ENCODE peak calls at places on chromosomes 2 and 18, in six cellular contexts. J, G, W, C, H and K are unnamed samples.

GRCh38 chr2:60100034-60100433 is 453.4 kb downstream of the BCL11A start:
- DNase-seq in J (no peak), G (no peak), W (no peak), C (no peak), H (no peak), K (no peak)

GRCh38 chr2:166458682-166459081 is 35.4 kb downstream of the SCN7A start:
- DNase-seq in J (no peak), G (no peak), W (no peak), C (no peak), H (no peak), K (no peak)

GRCh38 chr18:13496691-13497281 is 229.6 kb downstream of the FAM210A start:
- DNase-seq in J (no peak), G (peak; percentile 27), W (no peak), C (no peak), H (no peak), K (no peak)

GRCh38 chr18:7394041-7394440 is 163.2 kb downstream of the LRRC30 start:
- DNase-seq in J (no peak), G (no peak), W (no peak), C (no peak), H (no peak), K (no peak)

GRCh38 chr2:167430447-167430846 is 542.2 kb downstream of the XIRP2 start:
- DNase-seq in J (no peak), G (no peak), W (no peak), C (no peak), H (no peak), K (no peak)

GRCh38 chr2:188452084-188452483 is 160.4 kb downstream of the GULP1 start:
- DNase-seq in J (no peak), G (peak; percentile 32), W (no peak), C (no peak), H (no peak), K (no peak)

GRCh38 chr2:233061007-233061590 is 957 bp downstream of the INPP5D start:
- DNase-seq in J (no peak), G (no peak), W (no peak), C (peak; percentile 52), H (peak; percentile 55), K (peak; percentile 25)

GRCh38 chr18:78363556-78363955 is 616.1 kb upstream of the SALL3 start:
- DNase-seq in J (no peak), G (no peak), W (no peak), C (no peak), H (no peak), K (no peak)

GRCh38 chr18:10261315-10262276 is 192.8 kb upstream of the APCDD1 start:
- DNase-seq in J (no peak), G (peak; percentile 27), W (no peak), C (no peak), H (no peak), K (no peak)

GRCh38 chr2:142031656-142032055 is 99.2 kb downstream of the LRP1B start:
- DNase-seq in J (no peak), G (no peak), W (no peak), C (no peak), H (no peak), K (no peak)

GRCh38 chr2:172358784-172359556 is 68.4 kb upstream of the ITGA6 start:
- DNase-seq in J (no peak), G (peak; percentile 36), W (no peak), C (no peak), H (no peak), K (no peak)

GRCh38 chr2:206642075-206643025 is at the start of gene FAM237A:
- DNase-seq in J (peak; percentile 89), G (peak; percentile 53), W (peak; percentile 94), C (peak; percentile 40), H (peak; percentile 62), K (peak; percentile 25)

GRCh38 chr18:46002934-46003333 is 35.8 kb upstream of the EPG5 start:
- DNase-seq in J (no peak), G (no peak), W (no peak), C (no peak), H (no peak), K (no peak)

GRCh38 chr2:231640229-231640628 is 47.6 kb downstream of the TEX44 start:
- DNase-seq in J (no peak), G (no peak), W (no peak), C (no peak), H (no peak), K (no peak)

GRCh38 chr18:27214831-27215230 is 29.7 kb upstream of the CHST9 start:
- DNase-seq in J (no peak), G (no peak), W (no peak), C (no peak), H (no peak), K (no peak)

GRCh38 chr18:42578781-42579180 is 536.7 kb downstream of the RIT2 start:
- DNase-seq in J (no peak), G (peak; percentile 87), W (no peak), C (no peak), H (no peak), K (no peak)

GRCh38 chr18:36083729-36084128 is 16.4 kb upstream of the RPRD1A start:
- DNase-seq in J (no peak), G (no peak), W (no peak), C (no peak), H (no peak), K (peak; percentile 24)

GRCh38 chr2:73107211-73107926 is 5.4 kb downstream of the RAB11FIP5 start:
- DNase-seq in J (no peak), G (no peak), W (no peak), C (peak; percentile 73), H (no peak), K (peak; percentile 16)

GRCh38 chr2:155747531-155747930 is 585.0 kb downstream of the NR4A2 start:
- DNase-seq in J (no peak), G (no peak), W (no peak), C (no peak), H (no peak), K (no peak)

GRCh38 chr2:73020657-73021370 is 50.7 kb downstream of the SFXN5 start:
- DNase-seq in J (no peak), G (peak; percentile 76), W (no peak), C (no peak), H (no peak), K (no peak)

GRCh38 chr2:220887271-220887870 is 684.7 kb downstream of the EPHA4 start:
- DNase-seq in J (peak; percentile 48), G (peak; percentile 81), W (peak; percentile 29), C (no peak), H (no peak), K (no peak)

GRCh38 chr2:136572335-136572734 is 193.0 kb upstream of the THSD7B start:
- DNase-seq in J (no peak), G (no peak), W (no peak), C (peak; percentile 68), H (no peak), K (no peak)

GRCh38 chr2:223051580-223052375 is at the start of gene KCNE4:
- DNase-seq in J (peak; percentile 17), G (peak; percentile 52), W (peak; percentile 27), C (no peak), H (no peak), K (no peak)

GRCh38 chr2:205734436-205734835 is 52.1 kb downstream of the NRP2 start:
- DNase-seq in J (peak; percentile 64), G (peak; percentile 90), W (peak; percentile 73), C (no peak), H (no peak), K (no peak)

GRCh38 chr2:134718956-134719814 is at the start of gene TMEM163:
- DNase-seq in J (peak; percentile 81), G (no peak), W (peak; percentile 70), C (no peak), H (peak; percentile 81), K (peak; percentile 43)

GRCh38 chr2:134718095-134718955 is 475 bp downstream of the TMEM163 start:
- DNase-seq in J (peak; percentile 70), G (peak; percentile 13), W (peak; percentile 63), C (peak; percentile 69), H (peak; percentile 78), K (no peak)

GRCh38 chr2:134716716-134717585 is 1.8 kb downstream of the TMEM163 start:
- DNase-seq in J (no peak), G (no peak), W (no peak), C (no peak), H (no peak), K (no peak)

GRCh38 chr2:134715932-134716643 is 2.7 kb downstream of the TMEM163 start:
- DNase-seq in J (no peak), G (no peak), W (peak; percentile 43), C (no peak), H (no peak), K (no peak)

DNA sequence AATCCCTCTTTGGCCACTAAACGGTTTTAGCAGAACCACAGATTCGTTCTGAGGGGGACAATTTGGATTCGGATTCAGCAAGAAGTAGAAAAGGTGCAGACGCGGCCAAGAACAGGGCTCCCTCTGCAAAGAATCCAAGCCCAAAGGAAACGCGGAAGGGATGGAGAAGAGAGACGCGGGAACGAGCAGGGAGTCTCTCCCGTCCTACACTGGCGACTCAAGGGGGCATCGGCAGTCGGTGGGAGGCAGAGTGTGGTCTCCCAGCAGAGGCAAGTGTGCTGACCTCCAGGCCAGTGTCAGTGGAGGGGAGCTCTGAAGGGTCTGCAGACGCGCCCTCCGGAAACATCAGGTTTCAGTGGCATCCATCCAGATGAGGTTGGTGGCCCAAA is 1.1 kb downstream of the TMEM163 start:
- DNase-seq in J (peak; percentile 47), G (no peak), W (peak; percentile 57), C (no peak), H (no peak), K (no peak)
- H3K27me3 ChIP-seq in J (peaks cover 89% of the 10 kb centered on the region), G (peaks cover 40% of the 10 kb centered on the region), W (peaks cover 67% of the 10 kb centered on the region), C (peaks cover 66% of the 10 kb centered on the region), H (peaks cover 41% of the 10 kb centered on the region), K (peaks cover 10% of the 10 kb centered on the region)

GRCh38 chr2:98233941-98234340 is 112.3 kb upstream of the CNGA3 start:
- DNase-seq in J (no peak), G (no peak), W (no peak), C (no peak), H (no peak), K (no peak)
- H3K4me1 ChIP-seq in J (no peaks in the 10 kb centered on the region), G (no peaks in the 10 kb centered on the region), W (no peaks in the 10 kb centered on the region), C (peaks cover 6% of the 10 kb centered on the region), H (no peaks in the 10 kb centered on the region), K (no peaks in the 10 kb centered on the region)

DNA sequence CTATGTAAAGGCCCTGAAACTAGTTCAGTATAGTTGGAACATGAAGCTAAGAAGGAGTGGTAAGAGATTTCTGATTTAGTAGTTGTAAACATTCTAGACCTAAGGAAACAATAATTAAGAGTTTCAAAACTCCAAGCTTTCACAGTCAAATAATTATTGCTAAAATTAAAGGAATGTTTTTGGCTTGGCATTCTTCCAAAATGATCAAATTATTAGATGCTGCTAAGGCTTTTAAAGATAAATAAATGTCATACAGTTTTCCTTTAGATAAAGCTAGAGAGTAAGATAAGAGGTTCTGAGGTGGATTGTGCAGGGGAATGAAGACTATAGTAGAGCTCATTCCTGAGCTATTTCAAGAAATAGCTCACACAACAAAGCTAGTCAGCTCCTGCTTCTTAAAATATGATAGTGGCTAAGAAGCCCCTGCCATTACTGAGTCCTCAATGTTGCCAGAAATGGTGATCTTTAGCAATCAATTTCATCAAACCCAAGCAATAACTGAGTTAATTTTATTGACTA is 45.3 kb downstream of the ZC3H15 start:
- DNase-seq in J (no peak), G (peak; percentile 55), W (no peak), C (no peak), H (no peak), K (no peak)
- H3K27me3 ChIP-seq in J (no peaks in the 10 kb centered on the region), G (no peaks in the 10 kb centered on the region), W (no peaks in the 10 kb centered on the region), C (no peaks in the 10 kb centered on the region), H (no peaks in the 10 kb centered on the region), K (no peaks in the 10 kb centered on the region)

DNA sequence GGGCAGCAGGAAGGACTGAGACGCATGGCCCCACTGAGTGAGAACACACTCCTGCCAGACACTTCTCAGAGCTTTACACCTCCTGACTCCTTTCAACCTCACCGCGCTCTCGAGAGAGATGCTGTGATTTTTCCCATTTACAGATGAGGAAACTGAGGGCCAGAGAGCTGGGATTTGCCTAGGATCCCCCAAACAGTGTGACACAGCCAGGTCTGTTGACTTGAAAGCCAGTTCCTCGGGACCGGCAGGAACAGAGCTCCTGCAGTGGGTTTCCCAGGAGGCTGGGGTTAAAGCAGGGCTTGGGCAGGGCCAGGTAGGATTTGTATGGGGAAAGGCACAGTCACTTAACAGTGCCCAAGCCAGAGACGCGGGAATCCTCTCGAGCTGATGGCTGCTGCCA is 81.9 kb downstream of the STPG4 start:
- DNase-seq in J (no peak), G (no peak), W (no peak), C (no peak), H (no peak), K (no peak)
- H3K4me1 ChIP-seq in J (peaks cover 12% of the 10 kb centered on the region), G (peaks cover 63% of the 10 kb centered on the region), W (peaks cover 37% of the 10 kb centered on the region), C (peaks cover 80% of the 10 kb centered on the region), H (peaks cover 87% of the 10 kb centered on the region), K (peaks cover 42% of the 10 kb centered on the region)